ENCODE peak calls at places on chromosomes 6 and 20, in six cellular contexts. I, E, G, W, D and A are unnamed samples.

GRCh38 chr6:44303842-44304241 is 9.3 kb downstream of the AARS2 start:
- DNase-seq in W (no peak), I (no peak), D (no peak), G (no peak), E (no peak), A (no peak)

GRCh38 chr20:63686492-63687321 is 9.7 kb upstream of the TNFRSF6B start:
- DNase-seq in I (peak), G (no peak), D (no peak), W (peak), E (peak), A (no peak)

GRCh38 chr20:41367393-41367695 is 726 bp upstream of the EMILIN3 start:
- DNase-seq in I (no peak), E (no peak), D (no peak), W (no peak), G (no peak), A (no peak)

GRCh38 chr6:134636221-134636830 is 313.6 kb downstream of the ALDH8A1 start:
- DNase-seq in W (no peak), G (no peak), D (no peak), E (peak), I (no peak), A (no peak)

GRCh38 chr6:96608074-96608473 is 45.1 kb downstream of the FHL5 start:
- DNase-seq in W (no peak), D (no peak), G (no peak), I (no peak), E (no peak), A (no peak)

GRCh38 chr20:38892091-38892981 is 33.9 kb upstream of the FAM83D start:
- DNase-seq in D (no peak), W (no peak), E (no peak), G (no peak), I (no peak), A (no peak)

GRCh38 chr20:10492065-10492464 is 57.0 kb downstream of the SLX4IP start:
- DNase-seq in G (no peak), E (no peak), I (no peak), D (no peak), W (no peak), A (no peak)

GRCh38 chr6:13159295-13159694 is 169.0 kb downstream of the TBC1D7 start:
- DNase-seq in E (peak), I (no peak), G (no peak), D (no peak), W (no peak), A (no peak)

GRCh38 chr6:132937466-132937906 is 123.1 kb downstream of the RPS12 start:
- DNase-seq in W (peak), E (peak), G (peak), D (peak), I (no peak), A (peak)

GRCh38 chr6:151240861-151241642 is 1.3 kb downstream of the AKAP12 start:
- DNase-seq in W (peak), E (peak), D (no peak), G (peak), I (no peak), A (peak)

GRCh38 chr20:2626853-2627541 is 25.4 kb upstream of the NOP56 start:
- DNase-seq in E (peak), G (no peak), I (no peak), D (peak), W (no peak), A (peak)

GRCh38 chr20:39245685-39246311 is 283.7 kb downstream of the DHX35 start:
- DNase-seq in W (no peak), E (no peak), G (no peak), I (no peak), D (no peak), A (no peak)

GRCh38 chr20:24603454-24603853 is 134.0 kb downstream of the SYNDIG1 start:
- DNase-seq in E (no peak), I (no peak), G (no peak), D (no peak), W (no peak), A (no peak)

GRCh38 chr20:952196-952795 is 36.2 kb upstream of the ANGPT4 start:
- DNase-seq in E (no peak), D (no peak), I (no peak), G (no peak), W (no peak), A (no peak)

GRCh38 chr6:54428437-54428836 is 120.2 kb downstream of the TINAG start:
- DNase-seq in I (no peak), W (peak), E (no peak), G (no peak), D (no peak), A (no peak)

GRCh38 chr6:102701019-102701418 is 1307.5 kb downstream of the GRIK2 start:
- DNase-seq in I (no peak), D (no peak), G (no peak), E (no peak), W (no peak), A (no peak)

GRCh38 chr6:3991941-3992340 is 87.0 kb downstream of the FAM217A start:
- DNase-seq in I (no peak), D (no peak), W (no peak), E (no peak), G (no peak), A (no peak)

GRCh38 chr6:8082954-8083858 is 19.0 kb upstream of the BLOC1S5 start:
- DNase-seq in W (peak), G (no peak), E (peak), I (no peak), D (peak), A (peak)

GRCh38 chr20:25100914-25101313 is 19.0 kb upstream of the VSX1 start:
- DNase-seq in W (no peak), E (no peak), G (no peak), D (no peak), I (no peak), A (no peak)

GRCh38 chr6:42179956-42180335 is 6.8 kb downstream of the GUCA1A start:
- DNase-seq in G (no peak), W (peak), I (no peak), D (no peak), E (no peak), A (no peak)

GRCh38 chr20:14415492-14415891 is 78.1 kb upstream of the FLRT3 start:
- DNase-seq in I (no peak), W (no peak), E (peak), G (no peak), D (no peak), A (no peak)

GRCh38 chr6:108655840-108656650 is 95.3 kb downstream of the FOXO3 start:
- DNase-seq in G (no peak), I (no peak), E (peak), D (no peak), W (no peak), A (peak)

GRCh38 chr6:10451828-10452509 is 37.1 kb upstream of the TFAP2A start:
- DNase-seq in E (peak), D (no peak), I (no peak), G (no peak), W (peak), A (peak)

GRCh38 chr6:39076993-39077535 is 28.5 kb downstream of the GLP1R start:
- DNase-seq in E (no peak), G (no peak), W (no peak), D (no peak), I (no peak), A (no peak)

GRCh38 chr6:156391379-156391777 is 385.8 kb upstream of the ARID1B start:
- DNase-seq in D (no peak), E (no peak), I (no peak), G (no peak), W (no peak), A (no peak)

GRCh38 chr6:15968519-15968918 is 160.4 kb upstream of the MYLIP start:
- DNase-seq in G (no peak), E (no peak), D (no peak), I (no peak), W (no peak), A (no peak)

GRCh38 chr6:7184502-7184901 is 76.7 kb downstream of the RREB1 start:
- DNase-seq in E (no peak), W (peak), D (no peak), I (no peak), G (no peak), A (no peak)

GRCh38 chr6:105363100-105363754 is 39.7 kb downstream of the PREP start:
- DNase-seq in G (no peak), I (no peak), W (no peak), D (peak), E (peak), A (no peak)

GRCh38 chr6:40807484-40807883 is 220.3 kb upstream of the LRFN2 start:
- DNase-seq in W (no peak), I (no peak), E (no peak), D (no peak), G (no peak), A (peak)

GRCh38 chr6:150744522-150745260 is 120.8 kb upstream of the MTHFD1L start:
- DNase-seq in W (no peak), D (no peak), I (no peak), E (peak), G (no peak), A (no peak)

GRCh38 chr6:170075659-170076223 is 215.1 kb downstream of the DLL1 start:
- DNase-seq in I (no peak), G (no peak), E (no peak), W (no peak), D (no peak), A (no peak)

GRCh38 chr6:126033696-126034095 is 47.4 kb downstream of the TRMT11 start:
- DNase-seq in D (peak), I (no peak), G (no peak), E (peak), W (peak), A (peak)

GRCh38 chr20:57567471-57568079 is 6.7 kb downstream of the PCK1 start:
- DNase-seq in E (no peak), I (no peak), W (no peak), D (no peak), G (no peak), A (no peak)